ENCODE peak calls at places on chromosome 22, in seven cellular contexts. P is breast epithelium, H is psoas muscle, L is upper lobe of left lung, N is hepatocyte, O is upper lobe of right lung, R is heart left ventricle. X is an unnamed sample. For H3K36me3 and H3K9me3, the result is how much of the 10 kb centered on the place peaks cover.

GRCh38 chr22:41576877-41577276 is 12.8 kb downstream of the PMM1 start:
- DNase-seq in R (peak), L (no peak), N (peak), H (peak), O (no peak), P (no peak), X (peak)

GRCh38 chr22:46027219-46028068 is 50.5 kb upstream of the WNT7B start:
- DNase-seq in P (peak), L (peak), H (peak), R (peak), O (peak), N (peak), X (no peak)

GRCh38 chr22:22015631-22016030 is 33.0 kb upstream of the TOP3B start:
- DNase-seq in P (no peak), N (no peak), R (no peak), O (no peak), L (no peak), H (no peak), X (no peak)

GRCh38 chr22:37020192-37020479 is 594 bp downstream of the MPST start:
- DNase-seq in N (peak), L (no peak), R (peak), P (no peak), H (no peak), O (no peak), X (no peak)

GRCh38 chr22:36961626-36962025 is 48.2 kb downstream of the CSF2RB start:
- DNase-seq in O (no peak), L (no peak), R (no peak), H (no peak), N (no peak), P (no peak), X (no peak)

GRCh38 chr22:29804985-29805384 is 33.1 kb downstream of the ASCC2 start:
- DNase-seq in P (no peak), O (no peak), L (no peak), R (no peak), H (no peak), N (no peak), X (no peak)

GRCh38 chr22:28021998-28022660 is 103.1 kb upstream of the PITPNB start:
- DNase-seq in P (peak), R (peak), N (no peak), H (no peak), L (no peak), O (peak), X (peak)

GRCh38 chr22:42296381-42296853 is 26.0 kb upstream of the TCF20 start:
- DNase-seq in R (peak), H (no peak), L (peak), P (no peak), O (no peak), N (peak), X (no peak)

GRCh38 chr22:45684169-45684568 is 12.5 kb downstream of the ATXN10 start:
- DNase-seq in N (no peak), P (no peak), O (no peak), R (no peak), L (no peak), H (no peak), X (no peak)

GRCh38 chr22:47030881-47031627 is 268.6 kb downstream of the TBC1D22A start:
- DNase-seq in L (no peak), O (peak), R (no peak), H (no peak), N (no peak), P (no peak), X (no peak)

GRCh38 chr22:30752771-30753170 is 58.1 kb downstream of the OSBP2 start:
- DNase-seq in N (no peak), P (no peak), O (no peak), H (no peak), R (no peak), L (no peak), X (no peak)

GRCh38 chr22:39746600-39747262 is 146.8 kb downstream of the ENTHD1 start:
- DNase-seq in R (no peak), L (no peak), O (no peak), N (no peak), H (no peak), P (no peak), X (no peak)

GRCh38 chr22:35705141-35705540 is 12.5 kb upstream of the APOL5 start:
- DNase-seq in N (no peak), P (no peak), L (no peak), R (no peak), H (no peak), O (no peak), X (no peak)

GRCh38 chr22:47355776-47356432 is 593.5 kb downstream of the TBC1D22A start:
- DNase-seq in R (no peak), P (no peak), L (no peak), H (no peak), O (no peak), N (no peak), X (peak)

GRCh38 chr22:32603651-32604540 is 129.3 kb downstream of the FBXO7 start:
- DNase-seq in L (no peak), R (peak), H (no peak), O (no peak), N (no peak), P (no peak), X (no peak)

GRCh38 chr22:37337204-37337943 is 55.1 kb downstream of the CYTH4 start:
- DNase-seq in P (no peak), O (no peak), L (no peak), H (no peak), N (no peak), R (no peak), X (no peak)

GRCh38 chr22:20814221-20814808 is 40.4 kb downstream of the SERPIND1 start:
- DNase-seq in R (no peak), O (no peak), H (no peak), P (no peak), L (no peak), N (no peak), X (no peak)

GRCh38 chr22:26416670-26417270 is 12.3 kb upstream of the ASPHD2 start:
- DNase-seq in O (no peak), R (no peak), L (no peak), H (peak), N (peak), P (no peak), X (no peak)

GRCh38 chr22:41338614-41339212 is 37.4 kb downstream of the ZC3H7B start:
- DNase-seq in R (no peak), N (no peak), H (no peak), L (peak), O (no peak), P (no peak), X (peak)

GRCh38 chr22:42757475-42757874 is 36.8 kb upstream of the A4GALT start:
- DNase-seq in P (no peak), O (no peak), L (no peak), N (no peak), R (no peak), H (no peak), X (no peak)

GRCh38 chr22:27752771-27753170 is 48.8 kb downstream of the MN1 start:
- DNase-seq in R (peak), O (no peak), N (peak), P (no peak), L (no peak), H (peak), X (peak)

GRCh38 chr22:46545041-46545796 is 7.8 kb upstream of the CELSR1 start:
- DNase-seq in L (no peak), P (no peak), O (no peak), H (no peak), R (no peak), N (no peak), X (no peak)

GRCh38 chr22:35299217-35299716 is 427 bp upstream of the TOM1 start:
- DNase-seq in P (no peak), L (no peak), R (no peak), N (peak), O (no peak), H (no peak), X (no peak)

GRCh38 chr22:37358917-37359316 is 68.4 kb downstream of the ELFN2 start:
- DNase-seq in N (no peak), P (no peak), L (no peak), O (no peak), H (no peak), R (no peak), X (no peak)

GRCh38 chr22:41237036-41237706 is 3.6 kb downstream of the CHADL start:
- DNase-seq in L (no peak), H (no peak), O (no peak), R (no peak), P (no peak), N (no peak), X (no peak)

GRCh38 chr22:41512421-41513194 is 31.7 kb downstream of the POLR3H start:
- DNase-seq in H (peak), L (no peak), O (no peak), P (no peak), N (peak), R (peak), X (peak)

GRCh38 chr22:22600862-22601261 is 41.8 kb upstream of the PRAME start:
- DNase-seq in R (no peak), H (no peak), O (no peak), L (no peak), N (no peak), P (no peak), X (no peak)

GRCh38 chr22:11066458-11067285 is 4461.3 kb upstream of the OR11H1 start:
- DNase-seq in H (no peak), N (peak), L (peak), O (peak), R (no peak), P (no peak), X (no peak)

GRCh38 chr22:35819421-35819820 is 101.7 kb downstream of the APOL5 start:
- DNase-seq in P (no peak), H (no peak), N (no peak), O (no peak), R (no peak), L (no peak), X (no peak)

GRCh38 chr22:20319745-20320658 is at the start of gene DGCR6L:
- DNase-seq in R (peak), O (peak), L (peak), H (peak), N (peak), P (peak), X (peak)

GRCh38 chr22:41341990-41342389 is 39.8 kb upstream of the TEF start:
- DNase-seq in P (no peak), L (no peak), N (no peak), O (no peak), R (no peak), H (no peak), X (no peak)

GRCh38 chr22:20080776-20081654 is 974 bp downstream of the DGCR8 start:
- DNase-seq in H (no peak), L (no peak), N (peak), P (no peak), O (no peak), R (peak), X (peak)

GRCh38 chr22:42577623-42578240 is 24.0 kb downstream of the SERHL2 start:
- DNase-seq in N (no peak), R (no peak), P (no peak), H (no peak), O (no peak), L (no peak), X (no peak)

GRCh38 chr22:30858976-30859713 is 109.4 kb downstream of the MORC2 start:
- DNase-seq in O (peak), H (no peak), R (no peak), P (peak), N (no peak), L (no peak), X (no peak)

GRCh38 chr22:27761652-27762051 is 39.9 kb downstream of the MN1 start:
- DNase-seq in O (no peak), R (no peak), H (no peak), N (no peak), L (no peak), P (no peak), X (no peak)

GRCh38 chr22:35476341-35476740 is 64.3 kb upstream of the RASD2 start:
- DNase-seq in P (no peak), L (no peak), R (no peak), H (no peak), N (no peak), O (no peak), X (no peak)

GRCh38 chr22:20155330-20156041 is 4.6 kb upstream of the CCDC188 start:
- DNase-seq in R (peak), P (no peak), N (no peak), L (peak), O (no peak), H (peak), X (no peak)

GRCh38 chr22:45577746-45578523 is 75.3 kb downstream of the FBLN1 start:
- DNase-seq in P (peak), O (peak), R (peak), H (peak), L (peak), N (peak), X (peak)

GRCh38 chr22:19800761-19801244 is 40.2 kb downstream of the TBX1 start:
- DNase-seq in N (no peak), P (no peak), H (no peak), R (no peak), O (no peak), L (peak), X (peak)

GRCh38 chr22:50546326-50547230 is 879 bp downstream of the KLHDC7B start:
- DNase-seq in N (no peak), P (no peak), L (peak), H (no peak), O (peak), R (no peak), X (no peak)
- H3K27ac ChIP-seq in N (no peak), P (no peak), L (no peak), H (no peak), O (no peak), R (no peak), X (no peak)

GRCh38 chr22:38482662-38483308 is 14.9 kb downstream of the KDELR3 start:
- DNase-seq in R (no peak), O (no peak), H (no peak), N (no peak), L (no peak), P (no peak), X (no peak)

GRCh38 chr22:38481871-38482332 is 14.0 kb downstream of the KDELR3 start:
- DNase-seq in N (no peak), O (no peak), R (no peak), H (no peak), L (no peak), P (no peak), X (no peak)

GRCh38 chr22:38479096-38479840 is 11.4 kb downstream of the KDELR3 start:
- DNase-seq in O (no peak), N (no peak), H (no peak), R (no peak), L (no peak), P (no peak), X (no peak)

GRCh38 chr22:38484244-38484643 is 16.3 kb downstream of the KDELR3 start:
- DNase-seq in N (no peak), P (no peak), H (no peak), R (no peak), O (no peak), L (no peak), X (no peak)

DNA sequence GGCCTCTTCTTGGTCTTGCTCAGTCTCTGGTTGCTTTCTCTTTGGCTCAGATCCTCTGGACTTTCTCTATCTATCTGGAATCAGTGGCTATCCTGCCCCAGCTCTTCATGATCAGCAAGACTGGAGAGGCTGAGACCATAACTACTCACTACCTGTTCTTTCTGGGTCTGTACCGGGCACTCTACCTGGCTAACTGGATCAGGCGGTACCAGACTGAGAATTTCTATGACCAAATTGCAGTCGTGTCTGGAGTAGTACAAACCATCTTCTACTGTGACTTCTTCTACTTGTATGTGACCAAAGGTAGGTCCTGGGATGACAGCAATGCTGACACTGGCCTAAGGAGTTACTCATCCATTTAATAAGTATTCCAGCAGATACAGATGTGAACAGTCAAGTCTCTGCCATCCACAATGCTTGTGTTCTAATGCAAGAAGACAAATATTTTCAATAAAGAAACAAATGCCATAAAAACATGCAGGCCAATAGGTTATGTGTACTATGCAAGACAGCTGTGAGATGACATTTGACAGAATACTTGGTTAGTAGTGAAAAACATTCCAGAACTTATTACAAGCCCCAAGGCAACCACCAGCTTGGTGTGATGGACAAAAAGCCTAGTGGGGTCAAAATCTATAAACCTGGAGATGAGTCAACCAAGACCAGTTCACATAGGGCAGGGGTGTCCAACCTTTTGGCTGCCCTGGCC is 13.4 kb downstream of the KDELR3 start:
- DNase-seq in R (no peak), N (no peak), L (no peak), P (no peak), H (no peak), O (no peak), X (no peak)
- H3K36me3 ChIP-seq in R (under half), N (under half), L (half or more), P (under half), H (under half), O (half or more), X (half or more)

DNA sequence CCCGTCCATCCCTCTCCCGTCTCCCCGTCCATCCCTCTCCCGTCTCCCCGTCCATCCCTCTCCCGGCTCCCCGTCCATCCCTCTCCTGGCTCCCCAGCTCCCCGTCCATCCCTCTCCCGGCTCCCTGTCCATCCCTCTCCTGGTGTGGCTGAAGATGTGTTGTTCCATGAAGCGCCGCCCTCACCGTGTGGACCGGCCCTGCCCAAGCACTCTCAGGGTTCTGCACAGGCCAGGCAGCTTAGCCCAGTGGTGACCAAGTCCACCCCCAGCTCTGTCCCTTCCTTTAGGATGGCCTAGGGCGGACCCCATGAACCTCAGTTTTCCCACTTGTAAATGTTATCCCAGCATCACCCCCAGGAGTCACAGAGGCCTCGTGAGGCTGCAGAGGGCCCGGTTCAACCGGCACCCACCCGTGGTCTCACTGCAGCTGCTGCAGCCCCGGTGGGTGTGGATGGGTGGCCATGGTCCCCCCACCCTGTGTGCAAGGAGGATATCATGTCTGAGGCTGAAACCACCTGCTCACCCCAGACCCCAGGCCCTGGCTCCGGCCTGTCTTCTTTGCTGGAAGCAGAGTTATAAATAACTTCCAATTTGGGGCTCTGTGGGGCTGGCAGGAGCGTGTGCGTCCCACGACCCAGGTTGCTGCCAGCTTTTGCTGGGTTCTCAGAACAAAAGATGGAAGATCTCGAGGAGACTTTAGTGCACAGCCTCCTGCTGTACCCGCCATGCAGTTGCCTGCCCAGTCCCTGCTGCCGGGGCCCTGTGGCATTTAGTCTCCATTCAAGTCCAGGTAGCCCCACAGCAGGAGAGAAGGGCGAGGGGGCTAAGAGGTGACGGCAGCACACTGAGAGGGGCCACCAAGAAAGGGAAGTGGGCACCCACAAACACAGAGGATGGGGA is 1147.8 kb downstream of the BRD1 start:
- DNase-seq in P (no peak), L (peak), H (no peak), R (no peak), O (no peak), N (no peak), X (no peak)
- H3K9me3 ChIP-seq in P (under half), L (under half), H (under half), R (under half), O (under half), N (under half), X (under half)

DNA sequence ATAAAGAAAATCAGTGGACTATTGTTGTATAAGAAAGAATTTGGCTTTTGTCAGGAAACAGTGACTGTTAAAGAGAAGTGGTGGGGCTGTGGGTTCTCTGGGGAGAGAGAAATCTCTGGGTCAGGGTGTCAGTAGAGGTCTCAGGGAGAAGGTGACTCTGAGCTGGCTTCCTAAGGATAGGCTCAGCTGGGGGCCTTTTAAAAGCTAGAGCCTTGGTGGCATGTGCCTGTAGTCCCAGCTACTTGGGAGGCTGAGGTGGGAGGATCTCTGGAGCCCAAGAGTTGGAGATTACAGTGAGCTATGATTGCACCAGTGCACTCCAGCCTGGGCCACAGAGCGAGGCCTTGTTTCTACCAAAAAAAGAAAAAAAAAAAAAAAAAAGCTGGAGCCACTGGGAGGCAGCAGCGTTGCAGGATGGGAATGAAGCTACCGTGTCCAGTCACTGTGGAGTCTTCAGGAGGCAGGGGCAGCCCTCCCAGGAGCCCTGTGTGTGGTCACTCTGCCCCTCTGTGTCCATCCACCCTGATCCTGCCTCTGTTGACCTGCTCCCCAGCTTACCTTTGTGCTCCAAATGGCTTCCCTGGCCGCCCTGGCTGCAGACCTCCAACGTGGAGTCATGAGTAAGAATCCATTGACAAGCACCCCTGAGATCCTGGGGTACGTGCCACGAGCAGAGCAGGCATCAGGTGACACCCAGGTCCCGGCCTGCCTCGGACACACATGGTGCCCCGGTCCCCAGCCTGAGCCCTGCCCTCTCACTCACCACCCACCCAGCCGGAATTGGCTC is 5.4 kb upstream of the MIF start:
- DNase-seq in O (no peak), H (no peak), L (peak), R (no peak), P (no peak), N (no peak), X (no peak)
- H3K27ac ChIP-seq in O (no peak), H (peak), L (no peak), R (no peak), P (no peak), N (peak), X (peak)